ENCODE peak calls at places on chromosomes 12 and 14, in nine cellular contexts. N is right cardiac atrium; R is CD8-positive, alpha-beta memory T cell; T is HCT116; H is activated CD4-positive, alpha-beta T cell treated with anti-CD3 and anti-CD28 coated beads, Interleukin-2, amount 50 U/mL, for 1 hour; O is ELR; G is cardiac septum; X is stimulated activated CD4-positive, alpha-beta T cell treated with anti-CD3 and anti-CD28 coated beads, Interleukin-4, amount 100 ng/mL, for 4 hours; M is heart right ventricle. V is an unnamed sample.

GRCh38 chr14:103404032-103404918 is 19.1 kb downstream of the MARK3 start:
- DNase-seq in N (no peak), R (no peak), T (no peak), H (no peak), O (no peak), G (no peak), X (no peak), M (no peak), V (no peak)

GRCh38 chr14:99603471-99603933 is 505 bp downstream of the CCDC85C start:
- DNase-seq in N (no peak), R (peak; percentile 30), T (no peak), H (peak; percentile 51), O (peak; percentile 71), G (no peak), X (peak; percentile 37), M (peak; percentile 19), V (no peak)

GRCh38 chr12:32402170-32402569 is 2.8 kb downstream of the FGD4 start:
- DNase-seq in N (no peak), R (no peak), T (no peak), H (no peak), O (no peak), G (no peak), X (no peak), M (no peak), V (no peak)

GRCh38 chr14:104970231-104971068 is 7.7 kb downstream of the AHNAK2 start:
- DNase-seq in N (peak; percentile 79), R (no peak), T (peak; percentile 56), H (no peak), O (peak; percentile 92), G (no peak), X (no peak), M (peak; percentile 53), V (no peak)

GRCh38 chr12:70683976-70684375 is 46.7 kb upstream of the PTPRB start:
- DNase-seq in N (no peak), R (no peak), T (no peak), H (no peak), O (no peak), G (no peak), X (no peak), M (no peak), V (no peak)

GRCh38 chr14:100866666-100867630 is 36.6 kb downstream of the RTL1 start:
- DNase-seq in N (no peak), R (no peak), T (no peak), H (no peak), O (no peak), G (peak; percentile 65), X (no peak), M (no peak), V (no peak)

GRCh38 chr12:64943686-64944085 is 119.2 kb downstream of the TBC1D30 start:
- DNase-seq in N (no peak), R (no peak), T (no peak), H (no peak), O (peak; percentile 4), G (no peak), X (no peak), M (no peak), V (no peak)

GRCh38 chr12:102564026-102564425 is 83.7 kb upstream of the IGF1 start:
- DNase-seq in N (no peak), R (no peak), T (no peak), H (no peak), O (no peak), G (no peak), X (no peak), M (no peak), V (no peak)

GRCh38 chr12:111298583-111299436 is 70.1 kb downstream of the PHETA1 start:
- DNase-seq in N (peak; percentile 34), R (peak; percentile 5), T (peak; percentile 33), H (peak; percentile 42), O (peak; percentile 75), G (no peak), X (peak; percentile 21), M (peak; percentile 23), V (peak; percentile 6)

GRCh38 chr14:81400202-81400678 is at the start of gene STON2:
- DNase-seq in N (peak; percentile 34), R (no peak), T (peak; percentile 54), H (no peak), O (peak; percentile 64), G (no peak), X (no peak), M (peak; percentile 19), V (no peak)

V was measured in C1 segment of cervical spinal cord.